ENCODE peak calls at places on chromosomes 11 and 22, in six cellular contexts. C is H9, A is mammary epithelial cell, R is mesenchymal stem cell, G is K562, W is IMR-90. N is an unnamed sample.

GRCh38 chr22:38017272-38017920 is 33.0 kb upstream of the SOX10 start:
- DNase-seq in G (no peak), C (no peak), R (no peak), A (peak), W (peak), N (no peak)

GRCh38 chr11:126716456-126717083 is 284.0 kb downstream of the KIRREL3 start:
- DNase-seq in A (no peak), C (peak), G (peak), W (peak), R (peak), N (peak)

GRCh38 chr22:47371263-47372090 is 609.0 kb downstream of the TBC1D22A start:
- DNase-seq in C (peak), W (no peak), G (no peak), R (no peak), A (no peak), N (no peak)

GRCh38 chr11:19328586-19329311 is 88.0 kb upstream of the E2F8 start:
- DNase-seq in A (no peak), G (no peak), R (no peak), W (no peak), C (no peak), N (no peak)

GRCh38 chr11:61671527-61671926 is 8.7 kb upstream of the DAGLA start:
- DNase-seq in C (peak), A (no peak), R (no peak), G (peak), W (no peak), N (peak)

GRCh38 chr11:44633641-44634040 is 68.2 kb downstream of the CD82 start:
- DNase-seq in R (no peak), C (peak), W (no peak), A (no peak), G (no peak), N (peak)

GRCh38 chr22:39290724-39291161 is 28.7 kb downstream of the RPL3 start:
- DNase-seq in C (peak), A (peak), G (no peak), W (peak), R (peak), N (no peak)

GRCh38 chr11:66639066-66639813 is 737 bp downstream of the RBM4 start:
- DNase-seq in G (no peak), R (peak), A (peak), W (peak), C (no peak), N (peak)

GRCh38 chr11:118349475-118349874 is 5.3 kb downstream of the CD3G start:
- DNase-seq in A (no peak), G (no peak), R (no peak), C (no peak), W (no peak), N (no peak)

GRCh38 chr22:29308791-29309262 is 2.4 kb downstream of the GAS2L1 start:
- DNase-seq in G (no peak), W (peak), C (no peak), R (peak), A (peak), N (no peak)

GRCh38 chr22:29310065-29310862 is 3.8 kb downstream of the GAS2L1 start:
- DNase-seq in R (peak), A (peak), G (no peak), W (no peak), C (no peak), N (no peak)

GRCh38 chr22:29308148-29308790 is 1.8 kb downstream of the GAS2L1 start:
- DNase-seq in A (peak), C (no peak), R (no peak), W (no peak), G (no peak), N (no peak)

GRCh38 chr22:29310863-29311339 is 4.5 kb downstream of the GAS2L1 start:
- DNase-seq in A (peak), R (peak), W (peak), C (peak), G (peak), N (peak)

DNA sequence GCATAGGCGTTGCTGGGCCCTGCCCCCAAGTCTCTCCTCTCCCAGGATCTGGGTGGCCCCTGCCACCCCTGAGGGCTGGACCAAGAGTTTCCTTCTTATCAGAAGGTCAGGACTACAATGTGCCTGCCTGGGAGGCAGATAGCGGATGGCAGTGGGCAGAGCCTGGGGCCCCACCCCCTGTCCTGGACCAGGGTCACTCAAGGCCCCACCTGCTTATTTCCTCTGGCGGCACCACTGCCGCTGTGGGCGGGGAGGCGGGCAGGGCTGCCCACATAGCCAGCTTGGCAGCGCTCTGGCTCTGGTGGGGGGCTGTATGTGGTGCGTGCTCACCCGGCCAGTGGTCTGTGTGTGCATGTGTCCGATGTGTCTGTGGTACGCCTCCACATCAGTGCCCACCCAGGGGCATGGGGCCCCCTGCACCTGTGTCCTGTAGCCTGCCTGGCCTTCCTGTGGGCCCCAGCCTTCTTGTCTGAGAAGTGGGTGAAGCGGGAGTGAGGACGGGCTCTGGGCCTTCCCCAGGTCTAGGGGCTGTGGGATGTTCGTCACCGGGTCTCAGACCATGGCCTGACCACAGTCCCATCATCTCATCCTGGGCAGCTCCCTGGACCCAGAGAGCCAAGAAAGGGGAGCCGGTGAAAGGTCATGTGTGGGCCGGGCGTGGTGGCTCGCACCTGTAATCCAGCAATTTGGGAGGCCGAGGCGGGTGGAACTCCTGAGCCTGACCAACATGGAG is 3.0 kb downstream of the GAS2L1 start:
- DNase-seq in C (no peak), R (peak), W (no peak), A (no peak), G (peak), N (no peak)
- H3K4me2 ChIP-seq in C (no peak), R (peak), W (no peak), A (peak), G (peak), N (no peak)

GRCh38 chr11:6096417-6096816 is 11.1 kb upstream of the OR56B4 start:
- DNase-seq in W (peak), G (no peak), C (no peak), A (no peak), R (peak), N (no peak)
- H3K4me2 ChIP-seq in W (no peak), G (no peak), C (no peak), A (no peak), R (no peak), N (no peak)

DNA sequence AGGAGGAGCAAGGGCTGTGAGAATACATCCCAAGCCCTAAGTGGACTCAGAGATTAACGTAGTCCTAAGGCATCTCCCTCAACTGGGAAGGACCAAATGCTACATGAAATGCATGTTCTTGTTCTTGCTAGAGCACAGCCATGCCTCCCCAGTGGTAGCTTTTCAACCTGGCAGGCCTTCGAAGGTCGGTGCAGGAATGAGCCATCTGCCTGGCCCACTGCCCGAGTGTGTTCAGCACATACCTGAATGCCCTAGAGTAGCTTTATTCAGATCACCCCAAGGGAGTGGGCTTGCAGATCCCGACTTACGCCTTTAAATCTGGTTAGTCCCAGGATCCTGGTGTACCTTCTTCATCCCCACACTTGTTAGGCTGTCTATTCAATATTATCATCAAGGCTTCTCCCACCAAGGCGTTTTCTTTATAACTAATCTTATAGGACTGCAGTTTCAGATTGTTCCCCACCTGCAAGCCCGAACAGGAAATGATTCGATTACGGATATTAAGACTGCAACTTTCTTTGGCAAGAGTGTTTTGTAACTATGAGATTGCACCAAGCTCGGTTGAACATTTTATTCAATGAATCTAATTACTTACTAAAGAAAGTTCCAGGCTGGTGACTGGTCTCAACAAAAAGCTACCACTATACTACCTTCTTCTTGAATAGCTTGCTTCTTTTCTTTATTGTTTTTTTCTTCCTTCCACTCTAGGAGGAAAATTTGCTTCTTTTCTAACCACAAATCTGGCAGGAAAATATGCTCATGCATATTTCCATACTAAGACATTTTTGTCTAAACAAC is 115.6 kb downstream of the SGSM3 start:
- DNase-seq in W (peak), A (peak), C (no peak), R (no peak), G (no peak), N (no peak)
- H3K4me2 ChIP-seq in W (peak), A (peak), C (no peak), R (no peak), G (no peak), N (no peak)

GRCh38 chr22:42693763-42694683 is 26.6 kb downstream of the A4GALT start:
- DNase-seq in G (no peak), C (no peak), A (no peak), W (no peak), R (no peak), N (no peak)

GRCh38 chr22:42693055-42693762 is 27.5 kb downstream of the A4GALT start:
- DNase-seq in C (no peak), A (no peak), G (no peak), R (no peak), W (no peak), N (no peak)

GRCh38 chr22:42695294-42695693 is 25.4 kb downstream of the A4GALT start:
- DNase-seq in A (no peak), W (no peak), R (no peak), C (no peak), G (no peak), N (no peak)

GRCh38 chr22:42691440-42691839 is 29.2 kb downstream of the A4GALT start:
- DNase-seq in W (no peak), A (no peak), C (no peak), G (no peak), R (no peak), N (no peak)

DNA sequence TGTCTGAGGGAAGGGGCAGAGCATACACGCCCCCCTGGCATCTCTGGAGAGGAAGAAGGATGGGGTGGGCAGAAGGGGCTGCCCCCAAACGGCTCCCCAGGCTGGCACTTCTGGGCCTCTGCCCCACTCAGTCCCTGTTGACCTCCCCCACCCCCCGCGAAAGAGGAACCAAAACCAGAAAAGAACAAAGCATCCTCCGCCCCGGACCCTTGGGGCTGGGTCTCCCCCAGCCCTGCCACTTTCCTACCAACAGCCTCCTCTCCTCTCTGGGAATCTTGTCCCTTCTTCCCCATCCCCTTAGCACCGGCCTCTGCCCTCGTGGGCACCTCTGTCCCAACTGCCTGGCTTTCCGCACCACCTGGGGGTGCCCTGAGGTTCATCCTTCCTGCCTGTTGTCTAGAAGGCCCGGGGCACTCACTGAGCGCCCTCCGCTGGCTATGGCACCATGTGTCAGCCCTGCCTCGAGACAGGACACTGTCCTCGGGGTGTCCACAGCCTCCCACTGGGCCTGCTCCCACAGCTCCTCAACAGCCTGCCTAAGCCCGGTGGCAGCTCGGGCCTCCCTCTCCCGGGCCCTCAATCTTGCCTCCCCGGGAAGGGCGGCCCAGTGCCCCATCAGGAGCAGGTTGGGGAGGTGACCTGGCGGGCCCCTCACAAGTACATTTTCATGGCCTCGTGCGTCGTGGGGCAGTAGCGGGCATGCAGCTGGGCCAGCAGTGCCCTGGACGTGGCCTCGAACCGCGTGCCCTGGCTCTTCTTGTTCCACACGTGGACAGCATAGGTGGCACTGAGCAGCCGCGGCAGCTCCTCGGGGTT is 28.2 kb downstream of the A4GALT start:
- DNase-seq in A (no peak), R (no peak), W (no peak), C (no peak), G (no peak), N (peak)
- H3K4me2 ChIP-seq in A (no peak), R (no peak), W (no peak), C (no peak), G (no peak), N (peak)

DNA sequence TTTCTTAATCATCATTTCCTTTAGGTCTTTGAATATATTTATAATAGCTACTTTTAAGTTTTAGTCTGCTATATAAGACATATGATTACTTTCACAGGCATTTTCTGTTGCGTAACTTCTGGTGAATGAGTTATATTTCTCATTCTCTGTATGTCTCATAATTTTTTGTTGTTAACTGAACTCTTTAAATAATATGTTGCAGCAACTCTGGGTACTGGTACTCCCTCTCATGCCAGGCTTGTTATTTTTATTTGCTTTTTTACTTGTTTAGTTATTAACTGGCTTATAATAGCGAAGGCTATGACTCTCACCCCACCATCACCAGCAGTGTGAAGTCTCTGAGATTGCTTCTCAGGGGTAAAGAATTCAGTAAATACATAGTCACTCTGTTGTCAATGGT is 524.2 kb upstream of the CHORDC1 start:
- DNase-seq in C (no peak), G (no peak), W (no peak), A (peak), R (no peak), N (no peak)
- H3K4me2 ChIP-seq in C (no peak), G (no peak), W (no peak), A (no peak), R (no peak), N (no peak)

GRCh38 chr11:1519028-1519736 is 32.6 kb upstream of the MOB2 start:
- DNase-seq in C (no peak), W (no peak), G (no peak), R (no peak), A (no peak), N (no peak)
- H3K4me2 ChIP-seq in C (no peak), W (no peak), G (no peak), R (no peak), A (no peak), N (no peak)

GRCh38 chr11:74460065-74460464 is 7.3 kb downstream of the KCNE3 start:
- DNase-seq in R (no peak), A (no peak), W (no peak), C (no peak), G (peak), N (no peak)
- H3K4me2 ChIP-seq in R (no peak), A (no peak), W (no peak), C (no peak), G (peak), N (no peak)

DNA sequence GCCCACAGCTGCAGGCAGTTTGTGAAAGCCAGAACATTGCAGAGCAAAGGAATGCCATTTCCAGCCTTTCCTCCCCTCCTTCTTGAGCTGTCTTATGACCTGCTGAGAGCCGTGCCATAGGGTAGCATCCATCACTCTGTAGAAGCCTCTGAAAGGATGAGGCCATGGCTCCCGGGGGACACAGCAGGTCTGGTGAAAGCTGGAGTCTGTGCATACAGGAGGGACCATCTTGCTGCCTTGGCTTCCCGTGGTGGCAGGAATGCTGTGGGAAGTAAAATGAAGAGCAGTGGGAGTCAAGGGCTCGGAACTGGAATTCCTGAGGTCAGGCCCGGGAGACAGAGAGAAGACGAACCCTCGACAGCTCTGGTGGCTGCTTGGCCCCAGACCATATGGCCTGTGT is 30.9 kb downstream of the ANO1 start:
- DNase-seq in R (peak), C (no peak), G (no peak), A (no peak), W (peak), N (no peak)
- H3K4me2 ChIP-seq in R (no peak), C (no peak), G (no peak), A (no peak), W (no peak), N (no peak)